ENCODE peak calls at places on chromosome 5, in ten cellular contexts. One of them, this sample, is unnamed.

GRCh38 chr5:7425830-7426229 is 29.9 kb downstream of the ADCY2 start:
- DNase-seq in OCI-M1: no peak
- DNase-seq in activated T-cell treated with anti-CD3 and anti-CD28 coated beads for 1 hour: no peak
- DNase-seq in neural progenitor cell: no peak
- DNase-seq in stimulated activated CD4-positive, alpha-beta T cell treated with anti-CD3 and anti-CD28 coated beads, Interleukin-1b, Interleukin-23, amount 100 ng/mL, for 1 hour: no peak
- DNase-seq in activated T-helper 1 cell treated with Interleukin-2 at 50 U/mL for 16 hours: no peak
- DNase-seq in activated effector memory CD4-positive, alpha-beta T cell treated with anti-CD3 and anti-CD28 coated beads, Interleukin-2, amount 50 U/mL, for 16 hours: no peak
- DNase-seq in cardiac fibroblast: no peak
- DNase-seq in NCI-H2081: no peak
- DNase-seq in Caco-2: no peak
- DNase-seq in this sample: no peak

GRCh38 chr5:82918311-82919031 is 158.7 kb downstream of the TMEM167A start:
- DNase-seq in Caco-2: no peak
- DNase-seq in activated T-cell treated with anti-CD3 and anti-CD28 coated beads for 1 hour: no peak
- DNase-seq in stimulated activated CD4-positive, alpha-beta T cell treated with anti-CD3 and anti-CD28 coated beads, Interleukin-1b, Interleukin-23, amount 100 ng/mL, for 1 hour: no peak
- DNase-seq in OCI-M1: no peak
- DNase-seq in activated T-helper 1 cell treated with Interleukin-2 at 50 U/mL for 16 hours: no peak
- DNase-seq in activated effector memory CD4-positive, alpha-beta T cell treated with anti-CD3 and anti-CD28 coated beads, Interleukin-2, amount 50 U/mL, for 16 hours: no peak
- DNase-seq in NCI-H2081: no peak
- DNase-seq in neural progenitor cell: no peak
- DNase-seq in cardiac fibroblast: no peak
- DNase-seq in this sample: no peak

GRCh38 chr5:151078490-151079262 is 2.2 kb downstream of the TNIP1 start:
- DNase-seq in activated effector memory CD4-positive, alpha-beta T cell treated with anti-CD3 and anti-CD28 coated beads, Interleukin-2, amount 50 U/mL, for 16 hours: peak
- DNase-seq in OCI-M1: no peak
- DNase-seq in Caco-2: no peak
- DNase-seq in cardiac fibroblast: no peak
- DNase-seq in activated T-helper 1 cell treated with Interleukin-2 at 50 U/mL for 16 hours: peak
- DNase-seq in activated T-cell treated with anti-CD3 and anti-CD28 coated beads for 1 hour: peak
- DNase-seq in NCI-H2081: no peak
- DNase-seq in neural progenitor cell: no peak
- DNase-seq in stimulated activated CD4-positive, alpha-beta T cell treated with anti-CD3 and anti-CD28 coated beads, Interleukin-1b, Interleukin-23, amount 100 ng/mL, for 1 hour: peak
- DNase-seq in this sample: no peak

GRCh38 chr5:17882760-17883488 is 248.7 kb downstream of the TAF11L14 start:
- DNase-seq in activated T-cell treated with anti-CD3 and anti-CD28 coated beads for 1 hour: no peak
- DNase-seq in activated effector memory CD4-positive, alpha-beta T cell treated with anti-CD3 and anti-CD28 coated beads, Interleukin-2, amount 50 U/mL, for 16 hours: no peak
- DNase-seq in activated T-helper 1 cell treated with Interleukin-2 at 50 U/mL for 16 hours: no peak
- DNase-seq in stimulated activated CD4-positive, alpha-beta T cell treated with anti-CD3 and anti-CD28 coated beads, Interleukin-1b, Interleukin-23, amount 100 ng/mL, for 1 hour: no peak
- DNase-seq in Caco-2: no peak
- DNase-seq in NCI-H2081: peak
- DNase-seq in neural progenitor cell: peak
- DNase-seq in OCI-M1: no peak
- DNase-seq in cardiac fibroblast: no peak
- DNase-seq in this sample: no peak

GRCh38 chr5:32506809-32507208 is 62.3 kb upstream of the ZFR start:
- DNase-seq in cardiac fibroblast: peak
- DNase-seq in activated T-helper 1 cell treated with Interleukin-2 at 50 U/mL for 16 hours: no peak
- DNase-seq in stimulated activated CD4-positive, alpha-beta T cell treated with anti-CD3 and anti-CD28 coated beads, Interleukin-1b, Interleukin-23, amount 100 ng/mL, for 1 hour: no peak
- DNase-seq in activated T-cell treated with anti-CD3 and anti-CD28 coated beads for 1 hour: no peak
- DNase-seq in activated effector memory CD4-positive, alpha-beta T cell treated with anti-CD3 and anti-CD28 coated beads, Interleukin-2, amount 50 U/mL, for 16 hours: no peak
- DNase-seq in OCI-M1: no peak
- DNase-seq in Caco-2: no peak
- DNase-seq in neural progenitor cell: no peak
- DNase-seq in NCI-H2081: no peak
- DNase-seq in this sample: no peak

GRCh38 chr5:1324301-1324700 is 20.6 kb downstream of the CLPTM1L start:
- DNase-seq in activated effector memory CD4-positive, alpha-beta T cell treated with anti-CD3 and anti-CD28 coated beads, Interleukin-2, amount 50 U/mL, for 16 hours: no peak
- DNase-seq in OCI-M1: no peak
- DNase-seq in Caco-2: no peak
- DNase-seq in cardiac fibroblast: no peak
- DNase-seq in neural progenitor cell: no peak
- DNase-seq in activated T-helper 1 cell treated with Interleukin-2 at 50 U/mL for 16 hours: no peak
- DNase-seq in NCI-H2081: no peak
- DNase-seq in stimulated activated CD4-positive, alpha-beta T cell treated with anti-CD3 and anti-CD28 coated beads, Interleukin-1b, Interleukin-23, amount 100 ng/mL, for 1 hour: no peak
- DNase-seq in activated T-cell treated with anti-CD3 and anti-CD28 coated beads for 1 hour: no peak
- DNase-seq in this sample: no peak

GRCh38 chr5:77015938-77016569 is 14.2 kb upstream of the AGGF1 start:
- DNase-seq in NCI-H2081: peak
- DNase-seq in neural progenitor cell: peak
- DNase-seq in stimulated activated CD4-positive, alpha-beta T cell treated with anti-CD3 and anti-CD28 coated beads, Interleukin-1b, Interleukin-23, amount 100 ng/mL, for 1 hour: no peak
- DNase-seq in Caco-2: peak
- DNase-seq in OCI-M1: peak
- DNase-seq in activated T-helper 1 cell treated with Interleukin-2 at 50 U/mL for 16 hours: no peak
- DNase-seq in cardiac fibroblast: peak
- DNase-seq in activated effector memory CD4-positive, alpha-beta T cell treated with anti-CD3 and anti-CD28 coated beads, Interleukin-2, amount 50 U/mL, for 16 hours: no peak
- DNase-seq in activated T-cell treated with anti-CD3 and anti-CD28 coated beads for 1 hour: no peak
- DNase-seq in this sample: no peak

GRCh38 chr5:128777052-128777451 is 188.2 kb upstream of the SLC27A6 start:
- DNase-seq in NCI-H2081: no peak
- DNase-seq in OCI-M1: no peak
- DNase-seq in activated T-helper 1 cell treated with Interleukin-2 at 50 U/mL for 16 hours: no peak
- DNase-seq in activated effector memory CD4-positive, alpha-beta T cell treated with anti-CD3 and anti-CD28 coated beads, Interleukin-2, amount 50 U/mL, for 16 hours: no peak
- DNase-seq in stimulated activated CD4-positive, alpha-beta T cell treated with anti-CD3 and anti-CD28 coated beads, Interleukin-1b, Interleukin-23, amount 100 ng/mL, for 1 hour: no peak
- DNase-seq in neural progenitor cell: no peak
- DNase-seq in activated T-cell treated with anti-CD3 and anti-CD28 coated beads for 1 hour: no peak
- DNase-seq in cardiac fibroblast: no peak
- DNase-seq in Caco-2: no peak
- DNase-seq in this sample: no peak

GRCh38 chr5:34051374-34051980 is 8.5 kb upstream of the C1QTNF3 start:
- DNase-seq in stimulated activated CD4-positive, alpha-beta T cell treated with anti-CD3 and anti-CD28 coated beads, Interleukin-1b, Interleukin-23, amount 100 ng/mL, for 1 hour: no peak
- DNase-seq in NCI-H2081: no peak
- DNase-seq in neural progenitor cell: no peak
- DNase-seq in activated T-helper 1 cell treated with Interleukin-2 at 50 U/mL for 16 hours: no peak
- DNase-seq in activated T-cell treated with anti-CD3 and anti-CD28 coated beads for 1 hour: no peak
- DNase-seq in OCI-M1: no peak
- DNase-seq in cardiac fibroblast: no peak
- DNase-seq in activated effector memory CD4-positive, alpha-beta T cell treated with anti-CD3 and anti-CD28 coated beads, Interleukin-2, amount 50 U/mL, for 16 hours: no peak
- DNase-seq in Caco-2: no peak
- DNase-seq in this sample: no peak

GRCh38 chr5:179324760-179325295 is 20.4 kb downstream of the ADAMTS2 start:
- DNase-seq in activated T-helper 1 cell treated with Interleukin-2 at 50 U/mL for 16 hours: no peak
- DNase-seq in OCI-M1: no peak
- DNase-seq in cardiac fibroblast: no peak
- DNase-seq in stimulated activated CD4-positive, alpha-beta T cell treated with anti-CD3 and anti-CD28 coated beads, Interleukin-1b, Interleukin-23, amount 100 ng/mL, for 1 hour: no peak
- DNase-seq in activated T-cell treated with anti-CD3 and anti-CD28 coated beads for 1 hour: no peak
- DNase-seq in Caco-2: no peak
- DNase-seq in activated effector memory CD4-positive, alpha-beta T cell treated with anti-CD3 and anti-CD28 coated beads, Interleukin-2, amount 50 U/mL, for 16 hours: no peak
- DNase-seq in NCI-H2081: no peak
- DNase-seq in neural progenitor cell: no peak
- DNase-seq in this sample: no peak

GRCh38 chr5:154394328-154394727 is 51.5 kb upstream of the SAP30L start:
- DNase-seq in Caco-2: no peak
- DNase-seq in cardiac fibroblast: no peak
- DNase-seq in activated T-cell treated with anti-CD3 and anti-CD28 coated beads for 1 hour: no peak
- DNase-seq in stimulated activated CD4-positive, alpha-beta T cell treated with anti-CD3 and anti-CD28 coated beads, Interleukin-1b, Interleukin-23, amount 100 ng/mL, for 1 hour: no peak
- DNase-seq in activated T-helper 1 cell treated with Interleukin-2 at 50 U/mL for 16 hours: no peak
- DNase-seq in NCI-H2081: no peak
- DNase-seq in OCI-M1: no peak
- DNase-seq in neural progenitor cell: no peak
- DNase-seq in activated effector memory CD4-positive, alpha-beta T cell treated with anti-CD3 and anti-CD28 coated beads, Interleukin-2, amount 50 U/mL, for 16 hours: no peak
- DNase-seq in this sample: no peak

This sample was measured in HuH-7.5.